ENCODE peak calls at places on chromosomes 6 and 20, in ten cellular contexts. N is HL-60; V is coronary artery; M is germinal center; O is SW480; X is activated CD8-positive, alpha-beta memory T cell treated with anti-CD3 and anti-CD28 coated beads for 1 hour; D is NCI-H524 treated with DMSO at 0.1 percent for 48 hours; C is stimulated activated CD4-positive, alpha-beta T cell treated with anti-CD3 and anti-CD28 coated beads, TNF-alpha, amount 100 ng/mL, for 4 hours; W is nephron progenitor cell; L is body of pancreas. F is an unnamed sample.

GRCh38 chr6:84643778-84644177 is 120.6 kb downstream of the TBX18 start:
- DNase-seq in W (no peak), D (no peak), N (peak), M (no peak), C (no peak), V (no peak), X (no peak), L (no peak), O (no peak), F (no peak)

GRCh38 chr6:53573299-53573698 is 28.4 kb upstream of the GCLC start:
- DNase-seq in W (peak), C (no peak), V (no peak), M (no peak), L (no peak), O (no peak), N (no peak), D (no peak), X (no peak), F (no peak)

GRCh38 chr6:25404094-25404493 is 124.9 kb downstream of the CARMIL1 start:
- DNase-seq in M (no peak), N (no peak), V (no peak), C (no peak), W (no peak), L (peak), X (no peak), O (no peak), D (no peak), F (no peak)

GRCh38 chr6:129744201-129744879 is 34.4 kb upstream of the ARHGAP18 start:
- DNase-seq in L (no peak), D (peak), N (no peak), M (no peak), V (no peak), C (no peak), W (peak), X (no peak), O (no peak), F (peak)

GRCh38 chr20:36097331-36097730 is 57.2 kb upstream of the EPB41L1 start:
- DNase-seq in X (no peak), C (no peak), M (no peak), V (no peak), N (no peak), L (no peak), W (no peak), O (peak), D (no peak), F (no peak)

GRCh38 chr6:134873500-134874388 is 76.2 kb downstream of the ALDH8A1 start:
- DNase-seq in D (no peak), L (no peak), M (peak), V (no peak), W (no peak), N (no peak), O (no peak), C (no peak), X (no peak), F (no peak)

GRCh38 chr6:100509101-100509500 is 44.4 kb upstream of the SIM1 start:
- DNase-seq in N (no peak), O (no peak), X (no peak), V (no peak), M (no peak), C (no peak), L (no peak), D (no peak), W (no peak), F (no peak)

GRCh38 chr6:37607949-37608348 is 89.7 kb downstream of the MDGA1 start:
- DNase-seq in X (no peak), W (no peak), M (no peak), C (no peak), D (no peak), L (no peak), N (no peak), O (no peak), V (no peak), F (peak)

GRCh38 chr6:41191569-41191968 is 9.4 kb downstream of the TREML2 start:
- DNase-seq in W (peak), N (peak), X (no peak), V (no peak), L (peak), C (no peak), D (no peak), M (peak), O (no peak), F (peak)

GRCh38 chr6:141451508-141452353 is 681.0 kb upstream of the GJE1 start:
- DNase-seq in C (no peak), V (no peak), X (no peak), W (no peak), M (no peak), D (no peak), O (no peak), N (no peak), L (no peak), F (peak)

GRCh38 chr6:130906736-130907381 is 79.7 kb downstream of the SMLR1 start:
- DNase-seq in W (no peak), V (no peak), D (no peak), N (no peak), L (no peak), O (no peak), C (no peak), M (no peak), X (no peak), F (peak)

GRCh38 chr6:166998256-166999144 is 697 bp upstream of the CEP43 start:
- DNase-seq in W (peak), D (no peak), O (peak), L (peak), N (peak), V (no peak), M (peak), C (peak), X (no peak), F (peak)

GRCh38 chr6:104325341-104326172 is 534.2 kb downstream of the HACE1 start:
- DNase-seq in O (peak), N (no peak), L (peak), D (no peak), X (no peak), C (no peak), M (no peak), V (no peak), W (peak), F (peak)

GRCh38 chr20:62668441-62669027 is 26.2 kb downstream of the SLCO4A1 start:
- DNase-seq in V (no peak), L (peak), M (peak), C (no peak), O (peak), X (no peak), W (peak), N (peak), D (no peak), F (peak)

GRCh38 chr6:55777461-55777860 is 97.9 kb downstream of the BMP5 start:
- DNase-seq in W (no peak), M (no peak), C (no peak), L (no peak), X (no peak), D (no peak), V (no peak), O (no peak), N (no peak), F (no peak)